ENCODE peak calls at places on chromosome 19, in seven cellular contexts. One of them, this sample, is unnamed.

GRCh38 chr19:6423499-6424189 is 967 bp downstream of the KHSRP start:
- DNase-seq in upper lobe of left lung: no peak
- DNase-seq in vagina: no peak
- DNase-seq in breast epithelium: no peak
- DNase-seq in HepG2: peak; percentile 49
- DNase-seq in stomach: no peak
- DNase-seq in transverse colon: peak; percentile 39
- DNase-seq in this sample: peak; percentile 67

GRCh38 chr19:31262673-31263308 is 86.4 kb downstream of the TSHZ3 start:
- DNase-seq in upper lobe of left lung: no peak
- DNase-seq in vagina: peak; percentile 46
- DNase-seq in breast epithelium: peak; percentile 7
- DNase-seq in HepG2: no peak
- DNase-seq in stomach: peak; percentile 17
- DNase-seq in transverse colon: no peak
- DNase-seq in this sample: no peak

GRCh38 chr19:45577111-45577905 is 7.3 kb downstream of the OPA3 start:
- DNase-seq in upper lobe of left lung: no peak
- DNase-seq in vagina: no peak
- DNase-seq in breast epithelium: peak; percentile 40
- DNase-seq in HepG2: peak; percentile 86
- DNase-seq in stomach: peak; percentile 71
- DNase-seq in transverse colon: peak; percentile 60
- DNase-seq in this sample: peak; percentile 79

GRCh38 chr19:45591004-45591637 is 6.5 kb upstream of the OPA3 start:
- DNase-seq in upper lobe of left lung: peak; percentile 85
- DNase-seq in vagina: no peak
- DNase-seq in breast epithelium: no peak
- DNase-seq in HepG2: peak; percentile 64
- DNase-seq in stomach: peak; percentile 77
- DNase-seq in transverse colon: peak; percentile 73
- DNase-seq in this sample: no peak

GRCh38 chr19:42113641-42114348 is 18.5 kb downstream of the POU2F2 start:
- DNase-seq in upper lobe of left lung: no peak
- DNase-seq in vagina: no peak
- DNase-seq in breast epithelium: no peak
- DNase-seq in HepG2: peak; percentile 33
- DNase-seq in stomach: no peak
- DNase-seq in transverse colon: no peak
- DNase-seq in this sample: no peak

GRCh38 chr19:46932346-46932745 is 71.5 kb downstream of the ARHGAP35 start:
- DNase-seq in upper lobe of left lung: no peak
- DNase-seq in vagina: no peak
- DNase-seq in breast epithelium: no peak
- DNase-seq in HepG2: no peak
- DNase-seq in stomach: no peak
- DNase-seq in transverse colon: no peak
- DNase-seq in this sample: no peak

GRCh38 chr19:48806518-48806817 is 4.4 kb downstream of the BCAT2 start:
- DNase-seq in upper lobe of left lung: peak; percentile 42
- DNase-seq in vagina: no peak
- DNase-seq in breast epithelium: no peak
- DNase-seq in HepG2: no peak
- DNase-seq in stomach: peak; percentile 42
- DNase-seq in transverse colon: no peak
- DNase-seq in this sample: no peak

GRCh38 chr19:45327404-45328143 is 4.9 kb upstream of the CKM start:
- DNase-seq in upper lobe of left lung: no peak
- DNase-seq in vagina: no peak
- DNase-seq in breast epithelium: no peak
- DNase-seq in HepG2: no peak
- DNase-seq in stomach: no peak
- DNase-seq in transverse colon: no peak
- DNase-seq in this sample: no peak

GRCh38 chr19:56769650-56770049 is 70.9 kb downstream of the PEG3 start:
- DNase-seq in upper lobe of left lung: no peak
- DNase-seq in vagina: no peak
- DNase-seq in breast epithelium: no peak
- DNase-seq in HepG2: no peak
- DNase-seq in stomach: no peak
- DNase-seq in transverse colon: no peak
- DNase-seq in this sample: no peak

GRCh38 chr19:27774337-27774736 is 1438.6 kb downstream of the UQCRFS1 start:
- DNase-seq in upper lobe of left lung: no peak
- DNase-seq in vagina: no peak
- DNase-seq in breast epithelium: no peak
- DNase-seq in HepG2: no peak
- DNase-seq in stomach: no peak
- DNase-seq in transverse colon: no peak
- DNase-seq in this sample: no peak

GRCh38 chr19:35560271-35560670 is 3.2 kb downstream of the ATP4A start:
- DNase-seq in upper lobe of left lung: no peak
- DNase-seq in vagina: no peak
- DNase-seq in breast epithelium: no peak
- DNase-seq in HepG2: no peak
- DNase-seq in stomach: no peak
- DNase-seq in transverse colon: no peak
- DNase-seq in this sample: no peak

GRCh38 chr19:4101496-4101770 is 22.5 kb downstream of the MAP2K2 start:
- DNase-seq in upper lobe of left lung: no peak
- DNase-seq in vagina: no peak
- DNase-seq in breast epithelium: no peak
- DNase-seq in HepG2: no peak
- DNase-seq in stomach: no peak
- DNase-seq in transverse colon: no peak
- DNase-seq in this sample: no peak

GRCh38 chr19:46714523-46715106 is 2.3 kb downstream of the PRKD2 start:
- DNase-seq in upper lobe of left lung: no peak
- DNase-seq in vagina: no peak
- DNase-seq in breast epithelium: no peak
- DNase-seq in HepG2: no peak
- DNase-seq in stomach: no peak
- DNase-seq in transverse colon: no peak
- DNase-seq in this sample: no peak

GRCh38 chr19:13082192-13083007 is 20.3 kb downstream of the LYL1 start:
- DNase-seq in upper lobe of left lung: no peak
- DNase-seq in vagina: no peak
- DNase-seq in breast epithelium: no peak
- DNase-seq in HepG2: peak; percentile 52
- DNase-seq in stomach: no peak
- DNase-seq in transverse colon: no peak
- DNase-seq in this sample: no peak

GRCh38 chr19:45161715-45162463 is 1.1 kb upstream of the NKPD1 start:
- DNase-seq in upper lobe of left lung: peak; percentile 55
- DNase-seq in vagina: no peak
- DNase-seq in breast epithelium: no peak
- DNase-seq in HepG2: no peak
- DNase-seq in stomach: peak; percentile 56
- DNase-seq in transverse colon: no peak
- DNase-seq in this sample: no peak

GRCh38 chr19:7973883-7974282 is 30.4 kb upstream of the TIMM44 start:
- DNase-seq in upper lobe of left lung: no peak
- DNase-seq in vagina: no peak
- DNase-seq in breast epithelium: no peak
- DNase-seq in HepG2: no peak
- DNase-seq in stomach: no peak
- DNase-seq in transverse colon: no peak
- DNase-seq in this sample: no peak

GRCh38 chr19:46404884-46405658 is 8.3 kb downstream of the CCDC8 start:
- DNase-seq in upper lobe of left lung: peak; percentile 46
- DNase-seq in vagina: no peak
- DNase-seq in breast epithelium: peak; percentile 53
- DNase-seq in HepG2: peak; percentile 56
- DNase-seq in stomach: no peak
- DNase-seq in transverse colon: no peak
- DNase-seq in this sample: no peak

GRCh38 chr19:33235996-33236350 is 10.3 kb upstream of the SLC7A10 start:
- DNase-seq in upper lobe of left lung: no peak
- DNase-seq in vagina: no peak
- DNase-seq in breast epithelium: no peak
- DNase-seq in HepG2: no peak
- DNase-seq in stomach: no peak
- DNase-seq in transverse colon: no peak
- DNase-seq in this sample: no peak

GRCh38 chr19:47107201-47107952 is 6.2 kb downstream of the ZC3H4 start:
- DNase-seq in upper lobe of left lung: no peak
- DNase-seq in vagina: no peak
- DNase-seq in breast epithelium: no peak
- DNase-seq in HepG2: peak; percentile 93
- DNase-seq in stomach: peak; percentile 32
- DNase-seq in transverse colon: no peak
- DNase-seq in this sample: no peak

GRCh38 chr19:12834418-12834943 is at the start of gene RTBDN:
- DNase-seq in upper lobe of left lung: no peak
- DNase-seq in vagina: no peak
- DNase-seq in breast epithelium: no peak
- DNase-seq in HepG2: no peak
- DNase-seq in stomach: no peak
- DNase-seq in transverse colon: no peak
- DNase-seq in this sample: no peak

GRCh38 chr19:35995655-35995993 is 636 bp downstream of the SDHAF1 start:
- DNase-seq in upper lobe of left lung: peak; percentile 85
- DNase-seq in vagina: no peak
- DNase-seq in breast epithelium: no peak
- DNase-seq in HepG2: peak; percentile 27
- DNase-seq in stomach: no peak
- DNase-seq in transverse colon: peak; percentile 58
- DNase-seq in this sample: peak; percentile 90

GRCh38 chr19:8085606-8086464 is 33.3 kb downstream of the CCL25 start:
- DNase-seq in upper lobe of left lung: no peak
- DNase-seq in vagina: no peak
- DNase-seq in breast epithelium: no peak
- DNase-seq in HepG2: peak; percentile 84
- DNase-seq in stomach: no peak
- DNase-seq in transverse colon: peak; percentile 17
- DNase-seq in this sample: no peak

GRCh38 chr19:31096930-31097329 is 252.3 kb downstream of the TSHZ3 start:
- DNase-seq in upper lobe of left lung: no peak
- DNase-seq in vagina: no peak
- DNase-seq in breast epithelium: no peak
- DNase-seq in HepG2: no peak
- DNase-seq in stomach: no peak
- DNase-seq in transverse colon: peak; percentile 35
- DNase-seq in this sample: no peak

GRCh38 chr19:15280915-15281683 is 48.9 kb upstream of the EPHX3 start:
- DNase-seq in upper lobe of left lung: peak; percentile 95
- DNase-seq in vagina: no peak
- DNase-seq in breast epithelium: peak; percentile 69
- DNase-seq in HepG2: peak; percentile 55
- DNase-seq in stomach: peak; percentile 75
- DNase-seq in transverse colon: peak; percentile 69
- DNase-seq in this sample: peak; percentile 94
- H3K27ac ChIP-seq in upper lobe of left lung: peak overlapping the region; percentile 69
- H3K27ac ChIP-seq in vagina: peak overlapping the region; percentile 71
- H3K27ac ChIP-seq in breast epithelium: peak overlapping the region; percentile 71
- H3K27ac ChIP-seq in HepG2: peak overlapping the region; percentile 70
- H3K27ac ChIP-seq in stomach: peak overlapping the region; percentile 57
- H3K27ac ChIP-seq in transverse colon: peak overlapping the region; percentile 71
- H3K27ac ChIP-seq in this sample: peak overlapping the region; percentile 77

DNA sequence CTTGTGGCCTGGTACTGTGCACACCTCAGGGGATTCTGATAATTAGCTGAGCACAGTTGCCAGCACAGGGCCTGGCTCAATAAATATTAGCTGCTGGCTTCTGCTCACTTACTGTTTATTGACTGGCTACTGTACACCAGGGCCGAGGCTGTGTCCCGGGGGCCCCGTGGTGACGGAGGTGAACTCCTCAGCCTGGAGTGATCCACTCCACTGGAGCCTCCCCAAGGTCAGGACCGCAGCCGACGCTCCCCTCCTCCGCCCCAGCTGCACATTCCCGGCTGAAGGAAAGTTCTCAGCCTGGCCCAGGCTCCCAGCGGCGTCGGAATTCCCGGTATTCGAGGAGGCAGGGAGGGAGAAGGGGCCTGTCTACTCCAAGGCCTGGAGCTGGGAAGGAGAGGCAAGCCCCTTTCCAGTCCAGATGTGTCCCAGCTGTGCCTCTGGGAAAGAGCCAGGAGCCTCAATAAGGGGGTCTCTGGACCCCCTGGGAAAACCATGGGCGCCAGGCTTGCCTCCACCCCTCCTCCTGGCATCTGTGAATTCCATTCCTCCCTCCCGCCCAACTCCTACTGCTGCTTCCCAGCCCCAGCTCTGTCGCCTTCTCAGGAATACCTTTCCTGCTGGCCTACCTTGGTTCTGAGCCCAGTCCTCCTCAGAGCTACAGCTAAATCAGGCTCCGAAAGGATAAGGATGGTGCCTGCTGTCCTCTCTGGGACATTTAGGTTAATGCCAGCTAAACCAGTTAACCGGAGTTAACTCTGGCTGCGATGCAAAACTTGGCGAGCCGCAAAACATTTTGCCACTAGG is 7.2 kb downstream of the RPS16 start:
- DNase-seq in upper lobe of left lung: peak; percentile 86
- DNase-seq in vagina: no peak
- DNase-seq in breast epithelium: no peak
- DNase-seq in HepG2: peak; percentile 66
- DNase-seq in stomach: peak; percentile 52
- DNase-seq in transverse colon: peak; percentile 51
- DNase-seq in this sample: peak; percentile 88
- TF ChIP-seq POLR2A in upper lobe of left lung: no peak
- TF ChIP-seq POLR2A in vagina: no peak
- TF ChIP-seq POLR2A in breast epithelium: no peak
- TF ChIP-seq POLR2A in HepG2: no peak
- TF ChIP-seq POLR2A in stomach: no peak
- TF ChIP-seq POLR2A in transverse colon: no peak
- TF ChIP-seq POLR2A in this sample: no peak

DNA sequence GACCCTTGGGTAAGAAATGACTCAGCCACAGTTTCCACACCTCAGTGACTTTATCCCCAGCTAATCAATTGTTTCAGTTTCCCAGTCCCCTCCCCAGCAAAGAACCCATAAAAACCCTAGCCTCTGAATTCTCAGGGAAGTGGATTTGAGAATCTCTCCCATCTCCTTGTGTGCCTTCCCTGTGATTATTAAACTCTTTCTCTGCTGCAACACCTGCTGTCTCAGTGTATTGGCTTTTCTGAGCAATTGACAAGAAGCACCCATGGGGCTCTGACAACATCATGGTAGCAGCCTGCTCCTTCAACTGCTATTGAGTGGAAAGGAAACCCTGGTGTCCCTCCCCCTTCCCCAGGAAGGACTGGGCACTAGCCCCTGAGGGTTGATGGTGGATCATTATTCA is 73.7 kb downstream of the UQCRFS1 start:
- DNase-seq in upper lobe of left lung: no peak
- DNase-seq in vagina: no peak
- DNase-seq in breast epithelium: no peak
- DNase-seq in HepG2: no peak
- DNase-seq in stomach: no peak
- DNase-seq in transverse colon: no peak
- DNase-seq in this sample: no peak
- TF ChIP-seq POLR2AphosphoS5 in upper lobe of left lung: no peak
- TF ChIP-seq POLR2AphosphoS5 in vagina: no peak
- TF ChIP-seq POLR2AphosphoS5 in breast epithelium: no peak
- TF ChIP-seq POLR2AphosphoS5 in HepG2: no peak
- TF ChIP-seq POLR2AphosphoS5 in stomach: no peak
- TF ChIP-seq POLR2AphosphoS5 in transverse colon: no peak
- TF ChIP-seq POLR2AphosphoS5 in this sample: no peak

DNA sequence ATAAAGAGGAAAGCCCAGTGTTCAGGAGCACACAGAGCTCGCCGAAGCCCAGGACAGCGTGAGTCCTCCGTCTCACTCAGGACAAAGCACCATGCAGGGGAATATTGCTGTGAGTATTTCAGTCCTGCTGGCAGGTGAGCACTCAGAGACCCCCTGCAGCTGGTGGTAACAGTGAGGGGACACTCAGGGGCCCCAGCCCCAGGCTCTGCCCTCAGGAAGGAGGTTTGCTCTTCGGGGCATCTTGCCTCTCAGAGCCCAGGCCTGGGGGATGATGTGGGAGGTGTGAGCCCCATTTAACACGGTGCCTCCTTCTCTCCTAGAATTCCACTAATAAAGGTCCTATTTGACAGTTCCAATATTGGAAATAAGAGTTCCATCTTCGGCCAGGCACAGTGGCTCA is 14.8 kb downstream of the LILRA1 start:
- DNase-seq in upper lobe of left lung: no peak
- DNase-seq in vagina: no peak
- DNase-seq in breast epithelium: no peak
- DNase-seq in HepG2: no peak
- DNase-seq in stomach: no peak
- DNase-seq in transverse colon: no peak
- DNase-seq in this sample: no peak
- H3K27ac ChIP-seq in upper lobe of left lung: no peak overlapping the region
- H3K27ac ChIP-seq in vagina: no peak overlapping the region
- H3K27ac ChIP-seq in breast epithelium: no peak overlapping the region
- H3K27ac ChIP-seq in HepG2: no peak overlapping the region
- H3K27ac ChIP-seq in stomach: no peak overlapping the region
- H3K27ac ChIP-seq in transverse colon: no peak overlapping the region
- H3K27ac ChIP-seq in this sample: no peak overlapping the region